ENCODE peak calls at places on chromosomes 6 and 20, in eight cellular contexts. One of them, this sample, is unnamed.

GRCh38 chr6:88374556-88374955 is 208.4 kb upstream of the CNR1 start:
- DNase-seq in upper lobe of right lung: no peak
- DNase-seq in left ventricle myocardium inferior: no peak
- DNase-seq in suprapubic skin: no peak
- DNase-seq in mammary epithelial cell: no peak
- DNase-seq in fibroblast of villous mesenchyme: no peak
- DNase-seq in progenitor cell of endocrine pancreas: no peak
- DNase-seq in choroid plexus epithelial cell: no peak
- DNase-seq in this sample: no peak

GRCh38 chr6:101818056-101818455 is 424.5 kb downstream of the GRIK2 start:
- DNase-seq in mammary epithelial cell: no peak
- DNase-seq in upper lobe of right lung: no peak
- DNase-seq in fibroblast of villous mesenchyme: no peak
- DNase-seq in suprapubic skin: no peak
- DNase-seq in left ventricle myocardium inferior: no peak
- DNase-seq in progenitor cell of endocrine pancreas: no peak
- DNase-seq in choroid plexus epithelial cell: no peak
- DNase-seq in this sample: no peak

GRCh38 chr6:110529907-110530306 is 53.5 kb upstream of the SLC22A16 start:
- DNase-seq in left ventricle myocardium inferior: no peak
- DNase-seq in progenitor cell of endocrine pancreas: no peak
- DNase-seq in suprapubic skin: no peak
- DNase-seq in upper lobe of right lung: no peak
- DNase-seq in choroid plexus epithelial cell: peak
- DNase-seq in fibroblast of villous mesenchyme: peak
- DNase-seq in mammary epithelial cell: peak
- DNase-seq in this sample: no peak

GRCh38 chr20:7866279-7866678 is 74.0 kb downstream of the HAO1 start:
- DNase-seq in mammary epithelial cell: no peak
- DNase-seq in upper lobe of right lung: no peak
- DNase-seq in suprapubic skin: no peak
- DNase-seq in fibroblast of villous mesenchyme: peak
- DNase-seq in choroid plexus epithelial cell: peak
- DNase-seq in left ventricle myocardium inferior: no peak
- DNase-seq in progenitor cell of endocrine pancreas: no peak
- DNase-seq in this sample: no peak

GRCh38 chr20:43006651-43007375 is 182.9 kb downstream of the PTPRT start:
- DNase-seq in progenitor cell of endocrine pancreas: no peak
- DNase-seq in mammary epithelial cell: no peak
- DNase-seq in suprapubic skin: no peak
- DNase-seq in left ventricle myocardium inferior: no peak
- DNase-seq in choroid plexus epithelial cell: no peak
- DNase-seq in upper lobe of right lung: no peak
- DNase-seq in fibroblast of villous mesenchyme: no peak
- DNase-seq in this sample: no peak

GRCh38 chr20:41168281-41169183 is 31.2 kb downstream of the PLCG1 start:
- DNase-seq in suprapubic skin: peak
- DNase-seq in mammary epithelial cell: no peak
- DNase-seq in left ventricle myocardium inferior: no peak
- DNase-seq in choroid plexus epithelial cell: no peak
- DNase-seq in fibroblast of villous mesenchyme: no peak
- DNase-seq in progenitor cell of endocrine pancreas: no peak
- DNase-seq in upper lobe of right lung: peak
- DNase-seq in this sample: peak

GRCh38 chr20:35578469-35578868 is 36.6 kb downstream of the ERGIC3 start:
- DNase-seq in left ventricle myocardium inferior: no peak
- DNase-seq in upper lobe of right lung: peak
- DNase-seq in fibroblast of villous mesenchyme: no peak
- DNase-seq in suprapubic skin: no peak
- DNase-seq in mammary epithelial cell: no peak
- DNase-seq in choroid plexus epithelial cell: no peak
- DNase-seq in progenitor cell of endocrine pancreas: no peak
- DNase-seq in this sample: no peak

GRCh38 chr20:56989516-56989915 is 276.9 kb downstream of the BMP7 start:
- DNase-seq in choroid plexus epithelial cell: peak
- DNase-seq in mammary epithelial cell: peak
- DNase-seq in fibroblast of villous mesenchyme: no peak
- DNase-seq in left ventricle myocardium inferior: no peak
- DNase-seq in suprapubic skin: no peak
- DNase-seq in progenitor cell of endocrine pancreas: no peak
- DNase-seq in upper lobe of right lung: no peak
- DNase-seq in this sample: no peak

GRCh38 chr6:137165375-137166246 is 7.8 kb downstream of the IL22RA2 start:
- DNase-seq in fibroblast of villous mesenchyme: peak
- DNase-seq in upper lobe of right lung: no peak
- DNase-seq in left ventricle myocardium inferior: no peak
- DNase-seq in suprapubic skin: no peak
- DNase-seq in progenitor cell of endocrine pancreas: no peak
- DNase-seq in mammary epithelial cell: peak
- DNase-seq in choroid plexus epithelial cell: peak
- DNase-seq in this sample: no peak

GRCh38 chr20:38883981-38884733 is 42.1 kb upstream of the FAM83D start:
- DNase-seq in choroid plexus epithelial cell: no peak
- DNase-seq in mammary epithelial cell: no peak
- DNase-seq in left ventricle myocardium inferior: no peak
- DNase-seq in upper lobe of right lung: peak
- DNase-seq in suprapubic skin: no peak
- DNase-seq in progenitor cell of endocrine pancreas: no peak
- DNase-seq in fibroblast of villous mesenchyme: no peak
- DNase-seq in this sample: no peak

GRCh38 chr6:148867851-148868250 is 121.0 kb downstream of the UST start:
- DNase-seq in suprapubic skin: no peak
- DNase-seq in mammary epithelial cell: peak
- DNase-seq in progenitor cell of endocrine pancreas: no peak
- DNase-seq in upper lobe of right lung: no peak
- DNase-seq in fibroblast of villous mesenchyme: no peak
- DNase-seq in choroid plexus epithelial cell: no peak
- DNase-seq in left ventricle myocardium inferior: no peak
- DNase-seq in this sample: no peak

GRCh38 chr6:34201455-34202098 is 35.1 kb upstream of the HMGA1 start:
- DNase-seq in suprapubic skin: no peak
- DNase-seq in choroid plexus epithelial cell: no peak
- DNase-seq in progenitor cell of endocrine pancreas: no peak
- DNase-seq in fibroblast of villous mesenchyme: no peak
- DNase-seq in mammary epithelial cell: peak
- DNase-seq in left ventricle myocardium inferior: no peak
- DNase-seq in upper lobe of right lung: no peak
- DNase-seq in this sample: no peak

GRCh38 chr6:10084276-10084993 is 330.4 kb downstream of the TFAP2A start:
- DNase-seq in left ventricle myocardium inferior: no peak
- DNase-seq in mammary epithelial cell: peak
- DNase-seq in choroid plexus epithelial cell: no peak
- DNase-seq in suprapubic skin: no peak
- DNase-seq in fibroblast of villous mesenchyme: no peak
- DNase-seq in upper lobe of right lung: no peak
- DNase-seq in progenitor cell of endocrine pancreas: no peak
- DNase-seq in this sample: no peak

GRCh38 chr6:133504761-133505160 is 263.6 kb downstream of the EYA4 start:
- DNase-seq in progenitor cell of endocrine pancreas: no peak
- DNase-seq in upper lobe of right lung: no peak
- DNase-seq in suprapubic skin: no peak
- DNase-seq in left ventricle myocardium inferior: no peak
- DNase-seq in choroid plexus epithelial cell: peak
- DNase-seq in fibroblast of villous mesenchyme: no peak
- DNase-seq in mammary epithelial cell: no peak
- DNase-seq in this sample: no peak

GRCh38 chr6:147744012-147744411 is 235.5 kb downstream of the SAMD5 start:
- DNase-seq in suprapubic skin: no peak
- DNase-seq in upper lobe of right lung: no peak
- DNase-seq in mammary epithelial cell: no peak
- DNase-seq in progenitor cell of endocrine pancreas: no peak
- DNase-seq in choroid plexus epithelial cell: no peak
- DNase-seq in fibroblast of villous mesenchyme: no peak
- DNase-seq in left ventricle myocardium inferior: no peak
- DNase-seq in this sample: no peak

GRCh38 chr20:9110365-9110764 is 41.5 kb downstream of the PLCB4 start:
- DNase-seq in progenitor cell of endocrine pancreas: no peak
- DNase-seq in fibroblast of villous mesenchyme: peak
- DNase-seq in upper lobe of right lung: no peak
- DNase-seq in mammary epithelial cell: no peak
- DNase-seq in left ventricle myocardium inferior: no peak
- DNase-seq in suprapubic skin: no peak
- DNase-seq in choroid plexus epithelial cell: peak
- DNase-seq in this sample: no peak

GRCh38 chr6:41787219-41787917 is at the start of gene TOMM6:
- DNase-seq in progenitor cell of endocrine pancreas: peak
- DNase-seq in upper lobe of right lung: peak
- DNase-seq in mammary epithelial cell: peak
- DNase-seq in suprapubic skin: peak
- DNase-seq in fibroblast of villous mesenchyme: peak
- DNase-seq in choroid plexus epithelial cell: peak
- DNase-seq in left ventricle myocardium inferior: peak
- DNase-seq in this sample: peak

GRCh38 chr6:32685603-32686002 is 19.1 kb upstream of the HLA-DQB1 start:
- DNase-seq in suprapubic skin: no peak
- DNase-seq in upper lobe of right lung: no peak
- DNase-seq in choroid plexus epithelial cell: peak
- DNase-seq in left ventricle myocardium inferior: no peak
- DNase-seq in progenitor cell of endocrine pancreas: no peak
- DNase-seq in mammary epithelial cell: peak
- DNase-seq in fibroblast of villous mesenchyme: peak
- DNase-seq in this sample: no peak

DNA sequence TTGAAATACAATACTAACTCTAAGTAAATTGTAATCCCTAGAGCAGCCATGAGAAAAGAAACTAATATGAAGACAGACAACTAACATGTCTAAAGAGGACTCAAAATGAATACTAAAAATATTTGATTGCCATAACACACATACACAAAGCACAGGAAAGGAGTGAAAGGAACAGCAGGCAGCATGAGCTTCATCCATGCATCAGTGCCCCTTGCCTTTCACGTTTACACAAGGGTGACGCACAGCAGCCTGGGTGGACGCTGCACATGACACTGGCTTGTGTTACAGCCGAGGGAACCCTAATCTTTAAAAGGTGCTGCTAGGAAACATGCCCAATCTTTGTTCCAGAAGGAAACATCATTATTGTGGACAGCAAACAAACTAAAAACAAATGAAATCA is 123.5 kb downstream of the MAN1A1 start:
- DNase-seq in upper lobe of right lung: no peak
- DNase-seq in progenitor cell of endocrine pancreas: no peak
- DNase-seq in fibroblast of villous mesenchyme: no peak
- DNase-seq in left ventricle myocardium inferior: no peak
- DNase-seq in choroid plexus epithelial cell: no peak
- DNase-seq in mammary epithelial cell: no peak
- DNase-seq in suprapubic skin: no peak
- DNase-seq in this sample: no peak
- TF ChIP-seq CTCF in upper lobe of right lung: no peak
- TF ChIP-seq CTCF in progenitor cell of endocrine pancreas: no peak
- TF ChIP-seq CTCF in fibroblast of villous mesenchyme: no peak
- TF ChIP-seq CTCF in left ventricle myocardium inferior: no peak
- TF ChIP-seq CTCF in choroid plexus epithelial cell: no peak
- TF ChIP-seq CTCF in mammary epithelial cell: no peak
- TF ChIP-seq CTCF in suprapubic skin: no peak
- TF ChIP-seq CTCF in this sample: no peak

GRCh38 chr20:64255361-64256281 is at the start of gene PCMTD2:
- DNase-seq in suprapubic skin: peak
- DNase-seq in choroid plexus epithelial cell: peak
- DNase-seq in upper lobe of right lung: peak
- DNase-seq in left ventricle myocardium inferior: peak
- DNase-seq in fibroblast of villous mesenchyme: peak
- DNase-seq in progenitor cell of endocrine pancreas: peak
- DNase-seq in mammary epithelial cell: peak
- DNase-seq in this sample: peak
- TF ChIP-seq CTCF in suprapubic skin: no peak
- TF ChIP-seq CTCF in choroid plexus epithelial cell: no peak
- TF ChIP-seq CTCF in upper lobe of right lung: no peak
- TF ChIP-seq CTCF in left ventricle myocardium inferior: peak
- TF ChIP-seq CTCF in fibroblast of villous mesenchyme: no peak
- TF ChIP-seq CTCF in progenitor cell of endocrine pancreas: no peak
- TF ChIP-seq CTCF in mammary epithelial cell: no peak
- TF ChIP-seq CTCF in this sample: no peak

GRCh38 chr20:53914861-53915458 is 155.4 kb downstream of the BCAS1 start:
- DNase-seq in choroid plexus epithelial cell: no peak
- DNase-seq in upper lobe of right lung: no peak
- DNase-seq in fibroblast of villous mesenchyme: no peak
- DNase-seq in mammary epithelial cell: no peak
- DNase-seq in left ventricle myocardium inferior: no peak
- DNase-seq in progenitor cell of endocrine pancreas: no peak
- DNase-seq in suprapubic skin: peak
- DNase-seq in this sample: no peak
- TF ChIP-seq CTCF in choroid plexus epithelial cell: peak
- TF ChIP-seq CTCF in upper lobe of right lung: no peak
- TF ChIP-seq CTCF in fibroblast of villous mesenchyme: peak
- TF ChIP-seq CTCF in mammary epithelial cell: no peak
- TF ChIP-seq CTCF in left ventricle myocardium inferior: no peak
- TF ChIP-seq CTCF in progenitor cell of endocrine pancreas: peak
- TF ChIP-seq CTCF in suprapubic skin: no peak
- TF ChIP-seq CTCF in this sample: no peak

GRCh38 chr6:158707120-158707519 is 57.3 kb downstream of the SYTL3 start:
- DNase-seq in suprapubic skin: no peak
- DNase-seq in progenitor cell of endocrine pancreas: no peak
- DNase-seq in left ventricle myocardium inferior: peak
- DNase-seq in fibroblast of villous mesenchyme: peak
- DNase-seq in upper lobe of right lung: peak
- DNase-seq in mammary epithelial cell: peak
- DNase-seq in choroid plexus epithelial cell: peak
- DNase-seq in this sample: no peak

GRCh38 chr6:158705386-158706126 is 55.7 kb downstream of the SYTL3 start:
- DNase-seq in suprapubic skin: no peak
- DNase-seq in choroid plexus epithelial cell: no peak
- DNase-seq in fibroblast of villous mesenchyme: no peak
- DNase-seq in progenitor cell of endocrine pancreas: no peak
- DNase-seq in left ventricle myocardium inferior: no peak
- DNase-seq in upper lobe of right lung: no peak
- DNase-seq in mammary epithelial cell: no peak
- DNase-seq in this sample: no peak

GRCh38 chr6:158708239-158708638 is 58.4 kb downstream of the SYTL3 start:
- DNase-seq in choroid plexus epithelial cell: peak
- DNase-seq in upper lobe of right lung: no peak
- DNase-seq in suprapubic skin: no peak
- DNase-seq in fibroblast of villous mesenchyme: peak
- DNase-seq in progenitor cell of endocrine pancreas: no peak
- DNase-seq in left ventricle myocardium inferior: peak
- DNase-seq in mammary epithelial cell: no peak
- DNase-seq in this sample: no peak

GRCh38 chr6:158707826-158708225 is 58.0 kb downstream of the SYTL3 start:
- DNase-seq in fibroblast of villous mesenchyme: peak
- DNase-seq in suprapubic skin: no peak
- DNase-seq in progenitor cell of endocrine pancreas: no peak
- DNase-seq in mammary epithelial cell: peak
- DNase-seq in upper lobe of right lung: no peak
- DNase-seq in left ventricle myocardium inferior: peak
- DNase-seq in choroid plexus epithelial cell: peak
- DNase-seq in this sample: no peak

DNA sequence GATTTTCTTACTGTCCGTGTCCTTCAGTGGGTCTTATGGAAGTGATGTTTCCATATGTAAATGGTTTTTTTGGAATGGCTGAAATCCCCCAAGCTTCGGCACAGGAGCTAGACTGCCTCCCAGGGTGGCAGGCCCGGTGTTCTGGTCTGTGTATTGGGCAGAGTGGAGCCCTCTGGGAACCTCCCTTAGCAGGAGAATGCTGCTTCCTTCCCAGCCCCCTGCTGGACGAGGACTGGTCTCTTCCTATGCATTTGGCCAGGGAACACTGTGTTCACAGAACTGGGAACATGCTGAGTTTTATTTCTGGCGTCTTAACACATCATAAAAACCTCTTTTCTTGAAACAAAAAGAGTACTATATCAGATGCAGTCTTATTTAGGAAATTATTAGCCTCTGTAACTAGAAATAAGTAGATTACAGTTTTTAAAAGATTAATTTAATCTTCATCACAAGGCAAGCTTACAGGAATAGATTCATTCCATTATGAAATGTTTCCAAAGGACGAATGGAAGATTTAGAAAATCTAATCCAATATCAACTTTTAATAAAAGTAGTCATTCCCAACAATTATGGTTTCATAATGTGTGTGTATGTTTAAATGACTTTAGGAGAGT is 56.6 kb downstream of the SYTL3 start:
- DNase-seq in fibroblast of villous mesenchyme: peak
- DNase-seq in left ventricle myocardium inferior: peak
- DNase-seq in progenitor cell of endocrine pancreas: no peak
- DNase-seq in mammary epithelial cell: peak
- DNase-seq in suprapubic skin: no peak
- DNase-seq in upper lobe of right lung: peak
- DNase-seq in choroid plexus epithelial cell: peak
- DNase-seq in this sample: peak
- TF ChIP-seq CTCF in fibroblast of villous mesenchyme: peak
- TF ChIP-seq CTCF in left ventricle myocardium inferior: peak
- TF ChIP-seq CTCF in progenitor cell of endocrine pancreas: peak
- TF ChIP-seq CTCF in mammary epithelial cell: peak
- TF ChIP-seq CTCF in suprapubic skin: no peak
- TF ChIP-seq CTCF in upper lobe of right lung: peak
- TF ChIP-seq CTCF in choroid plexus epithelial cell: peak
- TF ChIP-seq CTCF in this sample: no peak